ENCODE peak calls at places on chromosome 11, in ten cellular contexts. A is uterus, Z is GM23338, K is sigmoid colon, D is RWPE1, P is aorta, L is GM23248, R is Panc1, C is heart right ventricle, Q is dorsolateral prefrontal cortex. F is an unnamed sample.

GRCh38 chr11:7690648-7691047 is 15.6 kb downstream of the OVCH2 start:
- DNase-seq in D (no peak), Q (no peak), P (no peak), K (no peak), A (no peak), L (peak), Z (no peak), C (no peak), R (no peak), F (no peak)

GRCh38 chr11:8814923-8815240 is 96.1 kb upstream of the AKIP1 start:
- DNase-seq in K (no peak), C (no peak), L (peak), P (no peak), D (no peak), R (no peak), Q (no peak), A (no peak), Z (no peak), F (no peak)

GRCh38 chr11:118156531-118157185 is 4.0 kb upstream of the SCN4B start:
- DNase-seq in C (no peak), Q (no peak), L (no peak), R (no peak), P (peak), Z (peak), A (no peak), K (no peak), D (no peak), F (no peak)

GRCh38 chr11:125376856-125377255 is 119.2 kb downstream of the FEZ1 start:
- DNase-seq in P (no peak), K (no peak), C (no peak), L (peak), D (no peak), R (no peak), Z (no peak), Q (no peak), A (no peak), F (no peak)

GRCh38 chr11:17812286-17813187 is 78.0 kb downstream of the KCNC1 start:
- DNase-seq in R (no peak), K (no peak), A (no peak), C (no peak), Q (no peak), L (no peak), P (no peak), D (no peak), Z (no peak), F (no peak)

GRCh38 chr11:94768602-94769511 is 701 bp downstream of the AMOTL1 start:
- DNase-seq in D (no peak), R (no peak), P (peak), C (peak), A (peak), Q (no peak), L (peak), K (peak), Z (peak), F (peak)

GRCh38 chr11:119481021-119481666 is 58.2 kb upstream of the THY1 start:
- DNase-seq in P (peak), L (peak), K (peak), R (peak), Z (peak), D (peak), Q (peak), C (peak), A (peak), F (peak)

GRCh38 chr11:62880803-62881578 is at the start of gene SLC3A2:
- DNase-seq in K (peak), Z (peak), D (peak), L (peak), P (peak), R (peak), C (peak), A (peak), Q (peak), F (peak)

GRCh38 chr11:39678996-39679395 is 1780.5 kb downstream of the LRRC4C start:
- DNase-seq in L (no peak), K (no peak), R (no peak), C (no peak), A (no peak), Z (no peak), P (no peak), Q (no peak), D (peak), F (no peak)

DNA sequence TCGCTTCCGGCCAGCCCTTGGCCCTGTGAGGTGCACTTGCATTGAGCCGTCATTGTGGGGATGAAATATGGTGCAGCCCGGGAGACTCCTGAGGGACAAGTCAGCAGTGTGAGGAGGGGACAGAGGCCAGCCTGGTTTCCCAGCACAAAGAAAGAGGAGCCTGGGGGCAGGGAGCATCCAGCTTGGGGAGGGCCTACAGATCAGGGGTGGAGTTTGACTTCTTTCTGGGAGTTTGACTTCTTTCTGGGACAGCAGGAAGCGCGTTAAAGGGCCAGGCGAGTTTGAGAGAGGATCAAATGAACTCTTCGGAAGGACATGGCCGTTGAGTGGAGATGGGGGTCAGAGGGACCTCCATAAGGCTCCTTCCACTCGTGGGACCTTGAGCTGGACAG is 91.9 kb downstream of the LRRC32 start:
- DNase-seq in D (no peak), R (no peak), Q (no peak), K (no peak), L (no peak), C (peak), A (peak), P (peak), Z (peak), F (peak)
- H3K27ac ChIP-seq in D (peak), R (no peak), Q (no peak), K (peak), L (no peak), C (peak), A (peak), P (peak), Z (no peak), F (peak)

GRCh38 chr11:33630936-33631748 is 69.5 kb downstream of the C11orf91 start:
- DNase-seq in D (no peak), Z (no peak), C (no peak), Q (peak), R (no peak), P (no peak), K (no peak), L (peak), A (no peak), F (no peak)

GRCh38 chr11:33633251-33634003 is 67.2 kb downstream of the C11orf91 start:
- DNase-seq in K (no peak), C (no peak), A (no peak), Q (peak), D (peak), L (peak), Z (peak), P (no peak), R (peak), F (no peak)

GRCh38 chr11:33635161-33635560 is 65.5 kb downstream of the C11orf91 start:
- DNase-seq in Z (no peak), P (no peak), A (peak), C (peak), L (peak), R (no peak), D (no peak), K (peak), Q (peak), F (peak)

GRCh38 chr11:33634291-33634834 is 66.3 kb downstream of the C11orf91 start:
- DNase-seq in Z (no peak), D (peak), L (peak), Q (no peak), P (no peak), R (peak), K (no peak), A (no peak), C (no peak), F (no peak)

DNA sequence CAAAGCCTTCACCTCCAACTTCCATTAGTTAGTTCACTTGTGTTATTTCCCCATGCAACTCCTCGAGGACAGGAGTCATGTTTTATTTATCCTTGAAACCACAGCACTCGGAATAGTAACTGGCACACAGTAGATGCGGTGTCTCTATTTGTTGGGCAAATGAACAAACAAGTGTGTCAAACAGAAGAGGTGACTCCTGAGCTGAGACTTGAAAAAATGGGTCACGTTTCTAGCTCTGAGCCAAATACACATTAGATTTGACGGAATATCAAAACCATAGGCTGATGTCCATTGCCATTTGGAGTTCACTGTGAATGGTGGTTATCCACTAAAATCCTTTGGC is 68.9 kb downstream of the C11orf91 start:
- DNase-seq in L (no peak), R (no peak), Z (no peak), Q (no peak), D (no peak), C (no peak), K (no peak), A (no peak), P (no peak), F (no peak)
- H3K27ac ChIP-seq in L (no peak), R (no peak), Z (no peak), Q (no peak), D (no peak), C (no peak), K (no peak), A (no peak), P (no peak), F (no peak)

GRCh38 chr11:123173040-123173855 is 21.8 kb downstream of the CLMP start:
- DNase-seq in P (no peak), L (peak), Z (no peak), A (no peak), D (peak), C (no peak), K (no peak), Q (no peak), R (no peak), F (peak)
- H3K27ac ChIP-seq in P (no peak), L (peak), Z (no peak), A (peak), D (peak), C (no peak), K (peak), Q (no peak), R (no peak), F (no peak)

GRCh38 chr11:43941257-43941879 is 1.1 kb upstream of the C11orf96 start:
- DNase-seq in R (no peak), Q (no peak), K (peak), L (peak), P (peak), Z (no peak), D (no peak), A (no peak), C (no peak), F (no peak)

GRCh38 chr11:43934359-43935130 is 7.9 kb upstream of the C11orf96 start:
- DNase-seq in A (no peak), K (no peak), C (no peak), D (no peak), L (peak), R (no peak), P (no peak), Z (no peak), Q (no peak), F (no peak)

GRCh38 chr11:43936081-43936480 is 6.4 kb upstream of the C11orf96 start:
- DNase-seq in R (no peak), K (no peak), D (no peak), Q (no peak), L (no peak), Z (no peak), C (no peak), A (no peak), P (no peak), F (no peak)

GRCh38 chr11:43935131-43935979 is 7.1 kb upstream of the C11orf96 start:
- DNase-seq in K (no peak), L (no peak), Q (no peak), D (no peak), P (no peak), Z (no peak), C (no peak), A (no peak), R (no peak), F (no peak)

DNA sequence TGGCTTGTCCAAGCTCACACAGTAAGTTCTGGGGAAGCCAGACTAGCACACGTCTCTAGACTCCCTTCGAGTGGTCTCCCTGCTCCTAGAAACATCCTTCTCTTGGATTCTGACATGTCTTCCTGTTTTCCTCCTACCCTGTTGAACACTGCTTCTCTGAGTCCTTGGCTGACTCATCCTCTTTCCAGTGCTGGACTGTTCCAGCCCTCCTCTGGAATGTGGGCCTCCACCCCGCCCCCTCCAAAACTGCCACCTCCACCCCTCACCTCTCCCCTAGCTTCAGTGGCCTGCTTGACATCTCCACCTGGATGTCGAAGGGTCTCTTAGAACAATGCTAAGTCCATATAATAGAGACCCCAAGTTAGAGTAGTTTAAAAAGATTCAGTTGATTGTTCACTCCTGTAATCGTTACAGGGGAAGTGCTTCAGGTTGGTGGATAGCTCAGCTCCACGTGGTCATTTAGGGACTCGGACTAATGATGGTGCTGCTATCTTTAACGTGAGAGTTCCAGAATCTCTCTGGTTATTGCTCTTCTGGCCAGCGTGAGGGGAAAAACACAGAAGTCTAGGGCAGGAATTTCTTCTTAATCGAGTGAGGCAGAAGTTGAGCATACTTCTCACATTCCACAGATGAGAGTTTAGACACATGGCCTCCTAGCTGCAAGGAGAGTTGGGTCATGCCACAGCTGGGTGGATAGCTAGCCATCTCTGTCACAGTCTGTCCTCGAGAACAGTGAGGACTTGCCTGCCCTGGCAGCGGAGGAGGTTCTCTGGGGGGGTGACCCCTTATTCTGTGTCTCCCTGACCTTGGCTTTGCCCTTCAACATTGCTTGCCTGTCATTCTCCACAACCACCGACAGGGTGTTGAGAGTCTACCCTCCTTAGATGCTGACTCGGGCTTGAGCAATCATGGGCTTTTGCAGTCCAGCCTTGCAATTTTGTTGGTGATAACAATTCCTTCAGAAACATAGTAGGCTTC is 4.7 kb upstream of the C11orf96 start:
- DNase-seq in A (no peak), Z (no peak), D (peak), K (no peak), P (peak), R (no peak), L (peak), Q (no peak), C (no peak), F (no peak)
- H3K27ac ChIP-seq in A (peak), Z (no peak), D (peak), K (peak), P (peak), R (no peak), L (peak), Q (no peak), C (no peak), F (no peak)

F was measured in body of pancreas.